ENCODE peak calls at places on chromosomes 12 and 14, in seven cellular contexts. One of them, this sample, is unnamed.

GRCh38 chr14:76584271-76584702 is 177.0 kb upstream of the VASH1 start:
- DNase-seq in heart left ventricle: no peak
- DNase-seq in HFFc6: no peak
- DNase-seq in nephron progenitor cell: peak; percentile 54
- DNase-seq in cardiac muscle cell: no peak
- DNase-seq in heart right ventricle: no peak
- DNase-seq in GM20000: no peak
- DNase-seq in this sample: no peak

GRCh38 chr14:24434676-24435075 is 4.9 kb downstream of the KHNYN start:
- DNase-seq in heart left ventricle: no peak
- DNase-seq in HFFc6: no peak
- DNase-seq in nephron progenitor cell: no peak
- DNase-seq in cardiac muscle cell: no peak
- DNase-seq in heart right ventricle: no peak
- DNase-seq in GM20000: no peak
- DNase-seq in this sample: no peak

GRCh38 chr12:48969160-48969771 is 2.3 kb downstream of the WNT10B start:
- DNase-seq in heart left ventricle: no peak
- DNase-seq in HFFc6: no peak
- DNase-seq in nephron progenitor cell: no peak
- DNase-seq in cardiac muscle cell: no peak
- DNase-seq in heart right ventricle: no peak
- DNase-seq in GM20000: peak; percentile 54
- DNase-seq in this sample: no peak

GRCh38 chr12:18747960-18748359 is 10.0 kb downstream of the CAPZA3 start:
- DNase-seq in heart left ventricle: no peak
- DNase-seq in HFFc6: peak; percentile 83
- DNase-seq in nephron progenitor cell: no peak
- DNase-seq in cardiac muscle cell: peak; percentile 65
- DNase-seq in heart right ventricle: no peak
- DNase-seq in GM20000: no peak
- DNase-seq in this sample: no peak

GRCh38 chr14:67526676-67527459 is 6.2 kb upstream of the PLEKHH1 start:
- DNase-seq in heart left ventricle: no peak
- DNase-seq in HFFc6: peak; percentile 14
- DNase-seq in nephron progenitor cell: peak; percentile 36
- DNase-seq in cardiac muscle cell: peak; percentile 53
- DNase-seq in heart right ventricle: peak; percentile 22
- DNase-seq in GM20000: peak; percentile 69
- DNase-seq in this sample: peak; percentile 70

GRCh38 chr12:123071401-123072304 is 79.2 kb downstream of the PITPNM2 start:
- DNase-seq in heart left ventricle: peak; percentile 77
- DNase-seq in HFFc6: no peak
- DNase-seq in nephron progenitor cell: no peak
- DNase-seq in cardiac muscle cell: no peak
- DNase-seq in heart right ventricle: peak; percentile 59
- DNase-seq in GM20000: no peak
- DNase-seq in this sample: no peak

GRCh38 chr14:81694419-81694818 is 160.8 kb upstream of the SEL1L start:
- DNase-seq in heart left ventricle: no peak
- DNase-seq in HFFc6: no peak
- DNase-seq in nephron progenitor cell: no peak
- DNase-seq in cardiac muscle cell: no peak
- DNase-seq in heart right ventricle: no peak
- DNase-seq in GM20000: no peak
- DNase-seq in this sample: no peak

GRCh38 chr12:122265931-122266771 is at the start of gene VPS33A:
- DNase-seq in heart left ventricle: peak; percentile 98
- DNase-seq in HFFc6: peak; percentile 98
- DNase-seq in nephron progenitor cell: peak; percentile 96
- DNase-seq in cardiac muscle cell: peak; percentile 98
- DNase-seq in heart right ventricle: peak; percentile 95
- DNase-seq in GM20000: peak; percentile 91
- DNase-seq in this sample: peak; percentile 99

GRCh38 chr12:62294378-62294777 is 34.2 kb downstream of the USP15 start:
- DNase-seq in heart left ventricle: no peak
- DNase-seq in HFFc6: no peak
- DNase-seq in nephron progenitor cell: no peak
- DNase-seq in cardiac muscle cell: no peak
- DNase-seq in heart right ventricle: no peak
- DNase-seq in GM20000: no peak
- DNase-seq in this sample: no peak

GRCh38 chr14:74959596-74960180 is 4.3 kb upstream of the PGF start:
- DNase-seq in heart left ventricle: no peak
- DNase-seq in HFFc6: no peak
- DNase-seq in nephron progenitor cell: no peak
- DNase-seq in cardiac muscle cell: no peak
- DNase-seq in heart right ventricle: no peak
- DNase-seq in GM20000: no peak
- DNase-seq in this sample: no peak

GRCh38 chr12:86727151-86727550 is 471.0 kb upstream of the MGAT4C start:
- DNase-seq in heart left ventricle: no peak
- DNase-seq in HFFc6: no peak
- DNase-seq in nephron progenitor cell: no peak
- DNase-seq in cardiac muscle cell: no peak
- DNase-seq in heart right ventricle: no peak
- DNase-seq in GM20000: no peak
- DNase-seq in this sample: no peak

GRCh38 chr12:75820848-75821578 is 210.6 kb downstream of the PHLDA1 start:
- DNase-seq in heart left ventricle: peak; percentile 62
- DNase-seq in HFFc6: no peak
- DNase-seq in nephron progenitor cell: no peak
- DNase-seq in cardiac muscle cell: no peak
- DNase-seq in heart right ventricle: peak; percentile 53
- DNase-seq in GM20000: no peak
- DNase-seq in this sample: no peak

DNA sequence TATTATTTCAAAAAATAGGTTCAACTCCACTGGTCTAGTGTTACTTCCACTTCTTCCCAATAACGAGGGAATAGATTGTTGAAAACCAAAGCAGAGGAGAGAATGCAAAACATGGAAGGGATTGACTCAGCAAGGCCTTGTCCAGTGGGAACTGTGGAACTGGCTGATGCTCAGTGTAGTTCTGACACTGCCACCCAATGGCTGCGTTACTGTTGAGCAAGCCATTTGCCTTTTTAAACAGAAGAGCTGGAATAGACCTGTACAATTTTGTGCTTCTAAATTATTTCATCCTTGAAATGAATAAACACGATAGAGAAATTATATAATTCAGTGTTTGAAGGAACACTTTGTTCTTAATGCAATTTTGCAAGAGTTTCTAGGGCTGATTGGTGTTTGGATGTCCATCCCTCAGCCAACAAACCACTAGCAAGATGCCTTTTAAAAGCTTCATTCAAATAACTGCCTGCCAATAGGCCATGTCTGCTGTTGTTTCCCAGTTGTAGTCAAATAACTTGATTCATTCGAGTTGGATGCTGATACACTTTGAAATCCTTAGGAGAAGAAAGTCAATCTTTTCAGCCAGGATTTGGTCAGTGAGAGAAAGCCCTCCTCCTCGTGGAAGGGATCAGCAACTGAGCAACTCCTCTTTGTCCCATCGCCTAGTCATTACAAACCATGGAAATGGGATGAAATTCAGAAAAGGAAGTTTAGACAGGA is 7.2 kb upstream of the MGP start:
- DNase-seq in heart left ventricle: peak; percentile 59
- DNase-seq in HFFc6: peak; percentile 41
- DNase-seq in nephron progenitor cell: no peak
- DNase-seq in cardiac muscle cell: no peak
- DNase-seq in heart right ventricle: peak; percentile 57
- DNase-seq in GM20000: no peak
- DNase-seq in this sample: peak; percentile 5
- TF ChIP-seq CTCF in heart left ventricle: peak; percentile 30
- TF ChIP-seq CTCF in HFFc6: peak; percentile 48
- TF ChIP-seq CTCF in nephron progenitor cell: no peak
- TF ChIP-seq CTCF in cardiac muscle cell: peak; percentile 20
- TF ChIP-seq CTCF in heart right ventricle: no peak
- TF ChIP-seq CTCF in GM20000: no peak
- TF ChIP-seq CTCF in this sample: no peak

GRCh38 chr14:39266871-39267591 is 33.3 kb downstream of the MIA2 start:
- DNase-seq in heart left ventricle: peak; percentile 89
- DNase-seq in HFFc6: peak; percentile 64
- DNase-seq in nephron progenitor cell: peak; percentile 77
- DNase-seq in cardiac muscle cell: peak; percentile 85
- DNase-seq in heart right ventricle: peak; percentile 87
- DNase-seq in GM20000: peak; percentile 86
- DNase-seq in this sample: peak; percentile 92
- TF ChIP-seq CTCF in heart left ventricle: no peak
- TF ChIP-seq CTCF in HFFc6: no peak
- TF ChIP-seq CTCF in nephron progenitor cell: no peak
- TF ChIP-seq CTCF in cardiac muscle cell: no peak
- TF ChIP-seq CTCF in heart right ventricle: no peak
- TF ChIP-seq CTCF in GM20000: no peak
- TF ChIP-seq CTCF in this sample: no peak

GRCh38 chr14:20757963-20758362 is 10.2 kb upstream of the EDDM3B start:
- DNase-seq in heart left ventricle: no peak
- DNase-seq in HFFc6: no peak
- DNase-seq in nephron progenitor cell: peak; percentile 9
- DNase-seq in cardiac muscle cell: peak; percentile 21
- DNase-seq in heart right ventricle: peak; percentile 34
- DNase-seq in GM20000: peak; percentile 18
- DNase-seq in this sample: peak; percentile 35
- TF ChIP-seq CTCF in heart left ventricle: peak; percentile 48
- TF ChIP-seq CTCF in HFFc6: peak; percentile 12
- TF ChIP-seq CTCF in nephron progenitor cell: peak; percentile 25
- TF ChIP-seq CTCF in cardiac muscle cell: no peak
- TF ChIP-seq CTCF in heart right ventricle: peak; percentile 67
- TF ChIP-seq CTCF in GM20000: peak; percentile 58
- TF ChIP-seq CTCF in this sample: peak; percentile 52

GRCh38 chr12:78118036-78118435 is 287.3 kb downstream of the NAV3 start:
- DNase-seq in heart left ventricle: no peak
- DNase-seq in HFFc6: no peak
- DNase-seq in nephron progenitor cell: no peak
- DNase-seq in cardiac muscle cell: peak; percentile 8
- DNase-seq in heart right ventricle: no peak
- DNase-seq in GM20000: no peak
- DNase-seq in this sample: peak; percentile 40

GRCh38 chr12:78118486-78118885 is 287.8 kb downstream of the NAV3 start:
- DNase-seq in heart left ventricle: no peak
- DNase-seq in HFFc6: peak; percentile 7
- DNase-seq in nephron progenitor cell: no peak
- DNase-seq in cardiac muscle cell: no peak
- DNase-seq in heart right ventricle: no peak
- DNase-seq in GM20000: no peak
- DNase-seq in this sample: no peak

GRCh38 chr12:78119351-78119918 is 288.7 kb downstream of the NAV3 start:
- DNase-seq in heart left ventricle: no peak
- DNase-seq in HFFc6: no peak
- DNase-seq in nephron progenitor cell: no peak
- DNase-seq in cardiac muscle cell: no peak
- DNase-seq in heart right ventricle: no peak
- DNase-seq in GM20000: no peak
- DNase-seq in this sample: no peak

GRCh38 chr12:78121969-78122610 is 291.4 kb downstream of the NAV3 start:
- DNase-seq in heart left ventricle: no peak
- DNase-seq in HFFc6: no peak
- DNase-seq in nephron progenitor cell: no peak
- DNase-seq in cardiac muscle cell: no peak
- DNase-seq in heart right ventricle: no peak
- DNase-seq in GM20000: no peak
- DNase-seq in this sample: no peak

GRCh38 chr12:78120866-78121590 is 290.3 kb downstream of the NAV3 start:
- DNase-seq in heart left ventricle: no peak
- DNase-seq in HFFc6: no peak
- DNase-seq in nephron progenitor cell: no peak
- DNase-seq in cardiac muscle cell: no peak
- DNase-seq in heart right ventricle: no peak
- DNase-seq in GM20000: peak; percentile 7
- DNase-seq in this sample: peak; percentile 65
- TF ChIP-seq CTCF in heart left ventricle: peak; percentile 30
- TF ChIP-seq CTCF in HFFc6: peak; percentile 65
- TF ChIP-seq CTCF in nephron progenitor cell: no peak
- TF ChIP-seq CTCF in cardiac muscle cell: peak; percentile 40
- TF ChIP-seq CTCF in heart right ventricle: peak; percentile 46
- TF ChIP-seq CTCF in GM20000: no peak
- TF ChIP-seq CTCF in this sample: peak; percentile 10

GRCh38 chr12:112294793-112295192 is 87.4 kb downstream of the HECTD4 start:
- DNase-seq in heart left ventricle: no peak
- DNase-seq in HFFc6: no peak
- DNase-seq in nephron progenitor cell: no peak
- DNase-seq in cardiac muscle cell: no peak
- DNase-seq in heart right ventricle: no peak
- DNase-seq in GM20000: no peak
- DNase-seq in this sample: peak; percentile 24
- TF ChIP-seq CTCF in heart left ventricle: no peak
- TF ChIP-seq CTCF in HFFc6: peak; percentile 51
- TF ChIP-seq CTCF in nephron progenitor cell: no peak
- TF ChIP-seq CTCF in cardiac muscle cell: peak; percentile 13
- TF ChIP-seq CTCF in heart right ventricle: no peak
- TF ChIP-seq CTCF in GM20000: no peak
- TF ChIP-seq CTCF in this sample: no peak

GRCh38 chr12:60836651-60837050 is 1240.8 kb downstream of the SLC16A7 start:
- DNase-seq in heart left ventricle: no peak
- DNase-seq in HFFc6: no peak
- DNase-seq in nephron progenitor cell: no peak
- DNase-seq in cardiac muscle cell: no peak
- DNase-seq in heart right ventricle: no peak
- DNase-seq in GM20000: no peak
- DNase-seq in this sample: no peak
- TF ChIP-seq CTCF in heart left ventricle: no peak
- TF ChIP-seq CTCF in HFFc6: no peak
- TF ChIP-seq CTCF in nephron progenitor cell: no peak
- TF ChIP-seq CTCF in cardiac muscle cell: no peak
- TF ChIP-seq CTCF in heart right ventricle: no peak
- TF ChIP-seq CTCF in GM20000: no peak
- TF ChIP-seq CTCF in this sample: no peak